ENCODE peak calls at places on chromosome 9, in six cellular contexts. O is prostate gland, T is psoas muscle, B is tibial nerve, Y is cardiac muscle cell, J is left ventricle myocardium inferior. D is an unnamed sample. For H3K27me3, the result is how much of the 10 kb centered on the place peaks cover.

GRCh38 chr9:86507119-86507731 is 153.0 kb upstream of the TUT7 start:
- DNase-seq in O (no peak), T (no peak), B (no peak), Y (peak), J (no peak), D (no peak)

GRCh38 chr9:35552837-35553236 is 52.2 kb upstream of the TESK1 start:
- DNase-seq in O (no peak), T (no peak), B (no peak), Y (no peak), J (no peak), D (no peak)

GRCh38 chr9:33263936-33264472 is 504 bp downstream of the BAG1 start:
- DNase-seq in O (peak), T (peak), B (peak), Y (peak), J (peak), D (no peak)

GRCh38 chr9:89978185-89978584 is 373.4 kb downstream of the GADD45G start:
- DNase-seq in O (no peak), T (no peak), B (no peak), Y (peak), J (no peak), D (no peak)

GRCh38 chr9:120286530-120286929 is 293.4 kb downstream of the CDK5RAP2 start:
- DNase-seq in O (no peak), T (no peak), B (no peak), Y (no peak), J (no peak), D (no peak)

GRCh38 chr9:9998491-9999287 is 614.1 kb downstream of the PTPRD start:
- DNase-seq in O (no peak), T (no peak), B (no peak), Y (peak), J (no peak), D (no peak)

GRCh38 chr9:93303806-93304573 is 120.1 kb downstream of the WNK2 start:
- DNase-seq in O (no peak), T (peak), B (no peak), Y (no peak), J (no peak), D (no peak)

GRCh38 chr9:72005451-72005850 is 55.0 kb downstream of the C9orf57 start:
- DNase-seq in O (no peak), T (no peak), B (no peak), Y (no peak), J (no peak), D (no peak)

GRCh38 chr9:419571-420156 is 205.0 kb downstream of the DOCK8 start:
- DNase-seq in O (no peak), T (no peak), B (no peak), Y (no peak), J (no peak), D (peak)

GRCh38 chr9:113596616-113597320 is 133.2 kb downstream of the RGS3 start:
- DNase-seq in O (no peak), T (no peak), B (no peak), Y (no peak), J (no peak), D (no peak)

GRCh38 chr9:115209601-115210306 is 91.8 kb upstream of the TNC start:
- DNase-seq in O (no peak), T (no peak), B (no peak), Y (no peak), J (no peak), D (no peak)

GRCh38 chr9:70007831-70008230 is 35.8 kb upstream of the MAMDC2 start:
- DNase-seq in O (no peak), T (no peak), B (no peak), Y (no peak), J (no peak), D (no peak)

GRCh38 chr9:26260238-26260637 is 582.0 kb upstream of the TUSC1 start:
- DNase-seq in O (no peak), T (no peak), B (no peak), Y (no peak), J (no peak), D (peak)

GRCh38 chr9:114930063-114930812 is at the start of gene TNFSF8:
- DNase-seq in O (no peak), T (peak), B (no peak), Y (no peak), J (no peak), D (no peak)

GRCh38 chr9:132846918-132847515 is 31.1 kb downstream of the AK8 start:
- DNase-seq in O (no peak), T (no peak), B (no peak), Y (no peak), J (no peak), D (no peak)

GRCh38 chr9:93320591-93321219 is 130.8 kb upstream of the FAM120A start:
- DNase-seq in O (no peak), T (no peak), B (no peak), Y (no peak), J (no peak), D (no peak)

GRCh38 chr9:26159575-26160392 is 481.5 kb upstream of the TUSC1 start:
- DNase-seq in O (no peak), T (no peak), B (no peak), Y (no peak), J (no peak), D (no peak)

GRCh38 chr9:21081999-21082398 is 4.3 kb upstream of the IFNB1 start:
- DNase-seq in O (no peak), T (no peak), B (no peak), Y (no peak), J (no peak), D (no peak)

GRCh38 chr9:95341262-95342011 is 23.9 kb upstream of the FANCC start:
- DNase-seq in O (no peak), T (no peak), B (no peak), Y (peak), J (no peak), D (no peak)

GRCh38 chr9:21294325-21294724 is 10.8 kb downstream of the IFNA5 start:
- DNase-seq in O (peak), T (no peak), B (no peak), Y (no peak), J (no peak), D (no peak)

GRCh38 chr9:16426716-16427115 is 443.8 kb downstream of the BNC2 start:
- DNase-seq in O (no peak), T (no peak), B (no peak), Y (no peak), J (no peak), D (no peak)

GRCh38 chr9:87869082-87869481 is 13.6 kb upstream of the SPATA31E1 start:
- DNase-seq in O (no peak), T (no peak), B (no peak), Y (no peak), J (no peak), D (no peak)

GRCh38 chr9:115146581-115147021 is 28.6 kb upstream of the TNC start:
- DNase-seq in O (peak), T (no peak), B (no peak), Y (no peak), J (no peak), D (peak)

GRCh38 chr9:32701321-32702022 is 66.0 kb upstream of the TAF1L start:
- DNase-seq in O (no peak), T (no peak), B (no peak), Y (no peak), J (no peak), D (no peak)

GRCh38 chr9:34540826-34541225 is 18.0 kb upstream of the ENHO start:
- DNase-seq in O (no peak), T (no peak), B (no peak), Y (no peak), J (no peak), D (no peak)

GRCh38 chr9:120852240-120853018 is 9.7 kb upstream of the PSMD5 start:
- DNase-seq in O (no peak), T (no peak), B (no peak), Y (no peak), J (no peak), D (no peak)

GRCh38 chr9:21931428-21931827 is 62.8 kb downstream of the CDKN2A start:
- DNase-seq in O (no peak), T (no peak), B (no peak), Y (no peak), J (no peak), D (no peak)

DNA sequence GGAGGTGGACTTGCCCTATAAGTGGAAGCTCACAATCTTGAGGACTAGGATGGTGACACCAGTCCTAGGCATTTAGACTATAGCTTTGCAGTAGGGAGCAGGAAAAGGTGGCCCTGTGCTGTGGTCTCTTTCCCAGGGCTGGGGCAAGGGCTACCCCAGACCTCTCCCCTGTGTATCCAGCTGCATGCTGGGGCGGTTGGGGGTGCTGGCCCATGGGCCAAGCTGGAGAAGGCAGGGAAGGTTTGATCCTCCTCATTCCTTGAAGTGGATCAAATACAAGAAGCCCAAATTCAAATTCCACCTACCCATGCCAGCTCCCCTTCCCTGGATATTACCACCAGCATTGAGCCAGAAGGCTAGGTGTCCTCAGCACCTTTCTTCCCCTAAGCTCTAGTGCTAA is 2.2 kb upstream of the PTGS1 start:
- DNase-seq in O (no peak), T (no peak), B (no peak), Y (no peak), J (no peak), D (no peak)
- H3K27me3 ChIP-seq in O (under half), T (under half), B (under half), Y (under half), J (under half), D (under half)

GRCh38 chr9:127941062-127941925 is 3.6 kb upstream of the DPM2 start:
- DNase-seq in O (no peak), T (no peak), B (no peak), Y (no peak), J (no peak), D (no peak)
- H3K27ac ChIP-seq in O (no peak), T (no peak), B (peak), Y (no peak), J (no peak), D (no peak)

GRCh38 chr9:136655244-136656225 is 7.2 kb upstream of the EGFL7 start:
- DNase-seq in O (no peak), T (peak), B (no peak), Y (no peak), J (no peak), D (no peak)
- H3K27me3 ChIP-seq in O (under half), T (under half), B (half or more), Y (under half), J (under half), D (under half)

GRCh38 chr9:121853617-121854395 is 202.4 kb downstream of the DAB2IP start:
- DNase-seq in O (no peak), T (no peak), B (no peak), Y (no peak), J (no peak), D (peak)
- H3K27ac ChIP-seq in O (no peak), T (peak), B (no peak), Y (no peak), J (peak), D (no peak)

GRCh38 chr9:68704804-68705635 is at the start of gene PIP5K1B:
- DNase-seq in O (peak), T (peak), B (no peak), Y (peak), J (peak), D (peak)
- H3K27me3 ChIP-seq in O (under half), T (under half), B (half or more), Y (half or more), J (under half), D (under half)

DNA sequence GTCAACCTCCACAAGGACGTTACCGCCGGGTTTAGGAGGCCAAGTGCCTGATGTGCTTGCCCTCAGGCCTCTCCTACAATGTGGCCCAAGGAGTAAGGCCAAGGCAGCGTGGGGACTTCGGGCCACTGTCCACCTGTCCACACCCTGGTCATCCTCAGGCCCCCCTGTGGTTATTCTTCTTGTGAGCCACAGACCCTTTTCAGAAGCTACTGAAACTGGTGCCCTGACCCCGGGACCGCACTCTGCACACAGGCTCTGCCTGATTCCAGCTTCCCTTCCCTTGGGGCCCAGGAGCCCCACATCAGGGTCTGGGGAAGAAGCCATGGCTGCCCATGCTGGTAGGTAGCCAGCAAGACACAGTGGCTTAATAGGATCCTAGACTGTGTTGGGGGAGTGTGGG is 128.8 kb downstream of the OLFM1 start:
- DNase-seq in O (no peak), T (no peak), B (no peak), Y (no peak), J (no peak), D (no peak)
- H3K27ac ChIP-seq in O (no peak), T (no peak), B (no peak), Y (peak), J (no peak), D (no peak)

GRCh38 chr9:97723819-97724218 is 26.7 kb upstream of the XPA start:
- DNase-seq in O (no peak), T (no peak), B (no peak), Y (no peak), J (no peak), D (no peak)

GRCh38 chr9:97721396-97721795 is 24.3 kb upstream of the XPA start:
- DNase-seq in O (no peak), T (no peak), B (no peak), Y (no peak), J (no peak), D (no peak)

GRCh38 chr9:97717866-97718265 is 20.7 kb upstream of the XPA start:
- DNase-seq in O (no peak), T (no peak), B (no peak), Y (no peak), J (no peak), D (no peak)

GRCh38 chr9:97726716-97727115 is 29.6 kb upstream of the XPA start:
- DNase-seq in O (no peak), T (no peak), B (no peak), Y (no peak), J (no peak), D (no peak)

DNA sequence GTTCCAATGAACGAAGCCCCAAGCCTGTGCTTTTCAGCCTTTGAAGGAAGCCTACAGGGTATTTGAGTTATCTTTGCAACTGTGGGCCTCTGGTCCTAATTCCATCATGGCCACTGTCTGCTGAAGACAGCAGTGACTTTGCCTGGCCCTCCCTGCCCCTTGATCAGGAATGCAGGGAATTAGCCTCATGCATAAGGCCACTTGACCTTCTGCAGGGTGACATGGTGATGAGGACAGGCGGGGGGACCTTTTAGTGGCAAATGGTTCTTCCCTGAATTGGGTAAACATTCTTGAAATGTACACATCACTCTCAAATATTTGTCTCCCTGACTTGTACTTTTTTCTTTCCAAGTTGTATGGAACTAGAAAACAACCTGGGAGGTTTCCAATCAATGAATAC is 25.2 kb upstream of the XPA start:
- DNase-seq in O (no peak), T (no peak), B (no peak), Y (peak), J (no peak), D (no peak)
- H3K27me3 ChIP-seq in O (under half), T (under half), B (under half), Y (under half), J (half or more), D (under half)

GRCh38 chr9:77290373-77290772 is 113.0 kb downstream of the VPS13A start:
- DNase-seq in O (no peak), T (no peak), B (no peak), Y (no peak), J (no peak), D (peak)

GRCh38 chr9:77284616-77285015 is 107.3 kb downstream of the VPS13A start:
- DNase-seq in O (no peak), T (no peak), B (no peak), Y (no peak), J (no peak), D (no peak)
- H3K27ac ChIP-seq in O (no peak), T (no peak), B (no peak), Y (no peak), J (no peak), D (no peak)

D was measured in SJSA1.